ENCODE peak calls at places on chromosome 7, in nine cellular contexts. X is dorsolateral prefrontal cortex, J is brain microvascular endothelial cell, B is NB4, Q is fibroblast of the aortic adventitia, H is A549, P is astrocyte, A is GM23338, Z is WERI-Rb-1. C is an unnamed sample.

GRCh38 chr7:130219871-130220270 is 12.2 kb downstream of the SSMEM1 start:
- DNase-seq in X (no peak), J (no peak), B (no peak), Q (no peak), H (no peak), P (no peak), A (no peak), Z (no peak), C (no peak)

GRCh38 chr7:74625446-74625845 is 32.1 kb upstream of the GTF2I start:
- DNase-seq in X (no peak), J (peak), B (peak), Q (peak), H (no peak), P (peak), A (no peak), Z (no peak), C (peak)

GRCh38 chr7:70154521-70155180 is 556.4 kb downstream of the AUTS2 start:
- DNase-seq in X (no peak), J (no peak), B (no peak), Q (no peak), H (no peak), P (no peak), A (no peak), Z (no peak), C (no peak)

GRCh38 chr7:158549176-158549833 is 38.3 kb downstream of the PTPRN2 start:
- DNase-seq in X (peak), J (peak), B (peak), Q (no peak), H (no peak), P (no peak), A (peak), Z (peak), C (peak)

GRCh38 chr7:95674101-95674500 is 77.8 kb upstream of the PDK4 start:
- DNase-seq in X (no peak), J (no peak), B (no peak), Q (no peak), H (no peak), P (no peak), A (no peak), Z (no peak), C (no peak)

GRCh38 chr7:26653430-26653911 is 210.9 kb downstream of the SKAP2 start:
- DNase-seq in X (no peak), J (no peak), B (no peak), Q (peak), H (no peak), P (no peak), A (no peak), Z (no peak), C (peak)

GRCh38 chr7:27677912-27678612 is 15.4 kb upstream of the HIBADH start:
- DNase-seq in X (no peak), J (peak), B (peak), Q (peak), H (peak), P (peak), A (no peak), Z (no peak), C (peak)

GRCh38 chr7:134184767-134185166 is 57.6 kb downstream of the LRGUK start:
- DNase-seq in X (no peak), J (peak), B (peak), Q (no peak), H (no peak), P (peak), A (no peak), Z (no peak), C (no peak)

GRCh38 chr7:26624839-26625238 is 239.6 kb downstream of the SKAP2 start:
- DNase-seq in X (no peak), J (no peak), B (no peak), Q (no peak), H (no peak), P (no peak), A (no peak), Z (no peak), C (no peak)

GRCh38 chr7:55534916-55535636 is 37.2 kb downstream of the VOPP1 start:
- DNase-seq in X (no peak), J (no peak), B (peak), Q (no peak), H (no peak), P (no peak), A (no peak), Z (no peak), C (no peak)

GRCh38 chr7:26034386-26034785 is 117.6 kb upstream of the NFE2L3 start:
- DNase-seq in X (no peak), J (no peak), B (peak), Q (no peak), H (no peak), P (no peak), A (no peak), Z (no peak), C (no peak)

GRCh38 chr7:103887853-103888602 is 101.4 kb downstream of the RELN start:
- DNase-seq in X (no peak), J (no peak), B (no peak), Q (no peak), H (no peak), P (no peak), A (peak), Z (no peak), C (no peak)
- TF ChIP-seq CTCF in X (no peak), J (peak), B (peak), Q (no peak), H (no peak), P (no peak), A (peak), Z (peak), C (no peak)

DNA sequence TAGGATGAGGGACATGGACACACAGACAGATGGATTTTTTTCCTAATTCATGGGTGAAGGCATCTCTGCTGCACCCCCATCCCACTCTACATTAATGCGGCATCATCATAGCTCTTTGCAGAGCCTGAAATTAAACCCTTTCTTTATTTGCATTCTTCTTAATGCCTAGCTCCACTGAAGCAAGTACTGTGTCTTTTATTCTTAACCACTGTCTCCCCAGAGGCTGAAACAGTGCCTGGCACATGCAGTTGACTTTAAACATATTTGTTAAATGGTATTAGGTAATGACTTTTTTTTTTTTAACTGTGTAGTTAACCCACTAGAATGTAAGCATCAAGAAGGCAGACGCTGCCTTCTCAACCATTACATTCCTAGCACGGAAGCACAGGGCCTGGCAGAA is 73.5 kb downstream of the SMURF1 start:
- DNase-seq in X (no peak), J (no peak), B (no peak), Q (no peak), H (no peak), P (no peak), A (no peak), Z (no peak), C (no peak)
- H3K4me3 ChIP-seq in X (no peak), J (no peak), B (no peak), Q (no peak), H (no peak), P (no peak), A (no peak), Z (no peak), C (no peak)

GRCh38 chr7:77839919-77840318 is 41.3 kb downstream of the PHTF2 start:
- DNase-seq in X (no peak), J (no peak), B (no peak), Q (no peak), H (no peak), P (no peak), A (no peak), Z (no peak), C (no peak)
- TF ChIP-seq CTCF in X (no peak), J (no peak), B (no peak), Q (no peak), H (no peak), P (no peak), A (no peak), Z (no peak), C (no peak)

GRCh38 chr7:155861480-155861868 is 49.2 kb upstream of the SHH start:
- DNase-seq in X (no peak), J (no peak), B (no peak), Q (no peak), H (peak), P (no peak), A (no peak), Z (no peak), C (no peak)
- H3K4me3 ChIP-seq in X (no peak), J (no peak), B (no peak), Q (no peak), H (peak), P (no peak), A (no peak), Z (no peak), C (no peak)

C was measured in fibroblast of pulmonary artery.